ENCODE peak calls at places on chromosomes 16 and 17, in nine cellular contexts. Y is heart left ventricle; K is right cardiac atrium; C is effector memory CD4-positive, alpha-beta T cell; S is ovary; G is fibroblast of mammary gland; X is left ventricle myocardium inferior; F is cardiac fibroblast; Q is left lung. V is an unnamed sample.

GRCh38 chr17:69434164-69434579 is 19.7 kb downstream of the MAP2K6 start:
- DNase-seq in G (peak), Q (no peak), K (peak), F (peak), Y (peak), S (no peak), X (peak), C (no peak), V (peak)

GRCh38 chr17:82200743-82201497 is 11.7 kb downstream of the CCDC57 start:
- DNase-seq in F (no peak), S (no peak), X (no peak), C (peak), G (no peak), K (no peak), Q (no peak), Y (no peak), V (no peak)

GRCh38 chr17:8806206-8807069 is 7.3 kb upstream of the MFSD6L start:
- DNase-seq in F (no peak), Y (no peak), C (no peak), K (no peak), G (no peak), S (no peak), Q (no peak), X (no peak), V (no peak)

GRCh38 chr17:15941781-15942180 is 3.1 kb upstream of the ADORA2B start:
- DNase-seq in Y (no peak), K (no peak), S (no peak), F (peak), X (no peak), Q (no peak), C (no peak), G (peak), V (no peak)

GRCh38 chr16:65689726-65690125 is 567.9 kb upstream of the CDH11 start:
- DNase-seq in Q (no peak), G (no peak), S (no peak), F (no peak), Y (no peak), C (no peak), X (no peak), K (no peak), V (no peak)

GRCh38 chr16:75309899-75310430 is 58.5 kb upstream of the BCAR1 start:
- DNase-seq in S (no peak), G (no peak), C (no peak), F (no peak), K (no peak), Q (no peak), Y (no peak), X (no peak), V (no peak)

GRCh38 chr16:985237-985636 is 3.7 kb downstream of the SOX8 start:
- DNase-seq in F (no peak), G (no peak), C (no peak), Y (no peak), S (no peak), K (no peak), X (no peak), Q (no peak), V (no peak)

GRCh38 chr16:75374388-75374787 is 58.9 kb downstream of the CFDP1 start:
- DNase-seq in G (no peak), F (no peak), S (no peak), Q (no peak), X (no peak), Y (no peak), C (no peak), K (no peak), V (no peak)

GRCh38 chr16:27452569-27453475 is 50.8 kb downstream of the IL21R start:
- DNase-seq in K (no peak), X (no peak), C (no peak), S (no peak), F (no peak), G (peak), Q (no peak), Y (no peak), V (no peak)

GRCh38 chr16:71859751-71860521 is 14.2 kb downstream of the ATXN1L start:
- DNase-seq in G (no peak), F (no peak), Q (no peak), S (no peak), X (no peak), C (no peak), Y (no peak), K (no peak), V (no peak)

GRCh38 chr16:4660454-4661007 is 32.8 kb upstream of the NUDT16L1 start:
- DNase-seq in X (peak), S (peak), Q (peak), G (peak), F (peak), C (peak), Y (peak), K (peak), V (peak)

GRCh38 chr16:6047325-6047724 is 949.7 kb upstream of the EEF2KMT start:
- DNase-seq in Y (no peak), F (no peak), Q (no peak), G (no peak), C (no peak), X (no peak), K (no peak), S (no peak), V (no peak)

GRCh38 chr17:9768381-9768934 is 22.9 kb downstream of the DHRS7C start:
- DNase-seq in S (no peak), K (no peak), X (no peak), Q (no peak), Y (no peak), C (no peak), G (peak), F (peak), V (no peak)

GRCh38 chr17:266219-266618 is 84.8 kb upstream of the DOC2B start:
- DNase-seq in Q (no peak), C (no peak), S (peak), G (no peak), K (peak), Y (peak), F (no peak), X (no peak), V (no peak)

GRCh38 chr16:23333962-23334361 is 31.9 kb downstream of the SCNN1B start:
- DNase-seq in X (no peak), C (no peak), K (no peak), Y (no peak), S (no peak), F (no peak), G (no peak), Q (no peak), V (no peak)

GRCh38 chr17:52476638-52477313 is 318.3 kb upstream of the CA10 start:
- DNase-seq in C (no peak), Q (no peak), G (no peak), K (no peak), Y (no peak), X (no peak), S (no peak), F (no peak), V (no peak)

GRCh38 chr17:80227156-80227555 is 6.9 kb downstream of the SLC26A11 start:
- DNase-seq in C (no peak), K (no peak), G (no peak), X (no peak), Q (no peak), F (no peak), S (no peak), Y (no peak), V (no peak)

GRCh38 chr17:60354223-60354622 is 37.7 kb downstream of the USP32 start:
- DNase-seq in C (no peak), X (no peak), Q (no peak), G (peak), K (no peak), F (peak), Y (no peak), S (no peak), V (no peak)

GRCh38 chr17:61316633-61317032 is 83.0 kb upstream of the TBX2 start:
- DNase-seq in S (no peak), K (no peak), Y (no peak), X (no peak), G (no peak), Q (no peak), F (no peak), C (no peak), V (no peak)

GRCh38 chr17:7323731-7324437 is 5.3 kb downstream of the NEURL4 start:
- DNase-seq in K (peak), S (peak), Q (no peak), X (peak), C (peak), Y (no peak), F (peak), G (peak), V (peak)

GRCh38 chr17:73519621-73520368 is 124.5 kb downstream of the SDK2 start:
- DNase-seq in Y (peak), C (no peak), S (no peak), G (no peak), Q (no peak), X (no peak), F (no peak), K (no peak), V (no peak)

GRCh38 chr16:68802190-68802589 is 41.1 kb upstream of the TANGO6 start:
- DNase-seq in C (no peak), G (peak), Q (no peak), F (peak), K (no peak), Y (no peak), S (no peak), X (no peak), V (no peak)

GRCh38 chr17:7440113-7440822 is 956 bp downstream of the FGF11 start:
- DNase-seq in K (peak), S (peak), F (peak), G (no peak), C (no peak), Y (peak), Q (no peak), X (peak), V (peak)

GRCh38 chr16:19884611-19885455 is at the start of gene GPRC5B:
- DNase-seq in X (peak), G (no peak), C (peak), S (peak), Q (no peak), F (no peak), Y (peak), K (peak), V (peak)

GRCh38 chr16:81899601-81900000 is 111.7 kb downstream of the SDR42E1 start:
- DNase-seq in Q (no peak), G (no peak), X (no peak), C (no peak), Y (no peak), F (no peak), K (no peak), S (no peak), V (no peak)

GRCh38 chr17:18267927-18268711 is 7.7 kb downstream of the MIEF2 start:
- DNase-seq in X (no peak), Q (no peak), S (no peak), C (no peak), K (no peak), G (peak), F (peak), Y (no peak), V (no peak)

GRCh38 chr17:47204722-47205418 is 4.3 kb upstream of the MYL4 start:
- DNase-seq in X (peak), Y (peak), S (no peak), C (no peak), F (peak), K (peak), G (peak), Q (no peak), V (no peak)

GRCh38 chr16:78523212-78523995 is 423.9 kb downstream of the WWOX start:
- DNase-seq in G (no peak), F (no peak), K (no peak), C (no peak), Q (no peak), S (no peak), X (no peak), Y (no peak), V (no peak)

GRCh38 chr17:7932949-7933348 is 943 bp downstream of the CNTROB start:
- DNase-seq in X (no peak), G (peak), F (peak), S (peak), Q (peak), K (peak), C (no peak), Y (peak), V (no peak)

GRCh38 chr17:30372755-30373154 is 6.0 kb upstream of the CPD start:
- DNase-seq in Y (no peak), S (no peak), C (no peak), K (no peak), X (no peak), F (peak), G (peak), Q (no peak), V (no peak)

GRCh38 chr17:50037321-50038107 is 18.4 kb upstream of the ITGA3 start:
- DNase-seq in G (peak), F (peak), K (peak), Y (peak), X (peak), S (peak), Q (peak), C (no peak), V (no peak)

GRCh38 chr16:12588510-12588909 is 215.2 kb downstream of the CPPED1 start:
- DNase-seq in Y (no peak), S (no peak), G (no peak), C (no peak), F (no peak), K (no peak), Q (no peak), X (no peak), V (no peak)

GRCh38 chr17:5825717-5826330 is 241.5 kb upstream of the NLRP1 start:
- DNase-seq in Y (no peak), Q (no peak), S (no peak), F (peak), G (peak), X (no peak), C (no peak), K (no peak), V (no peak)

GRCh38 chr16:1311738-1312458 is 2.5 kb downstream of the UBE2I start:
- DNase-seq in K (no peak), X (peak), G (peak), S (peak), Q (no peak), C (no peak), Y (peak), F (peak), V (peak)

GRCh38 chr16:66924527-66925321 is 611 bp downstream of the RRAD start:
- DNase-seq in S (peak), X (peak), Y (peak), K (no peak), F (no peak), Q (no peak), G (no peak), C (peak), V (peak)

GRCh38 chr17:79801156-79802038 is 4.5 kb upstream of the CBX8 start:
- DNase-seq in C (no peak), X (no peak), Q (no peak), K (no peak), S (no peak), G (no peak), Y (no peak), F (no peak), V (no peak)

GRCh38 chr17:65121916-65122821 is 15.0 kb upstream of the RGS9 start:
- DNase-seq in X (no peak), S (no peak), F (no peak), Q (no peak), C (no peak), K (no peak), Y (no peak), G (no peak), V (no peak)

GRCh38 chr17:34156401-34156740 is 98.7 kb upstream of the CCL2 start:
- DNase-seq in C (no peak), F (no peak), S (no peak), G (no peak), X (no peak), Q (no peak), Y (no peak), K (no peak), V (no peak)
- H3K4me3 ChIP-seq in C (no peak), F (no peak), S (no peak), G (no peak), X (no peak), Q (no peak), Y (no peak), K (no peak), V (no peak)

GRCh38 chr16:29808219-29808900 is 2.0 kb downstream of the MAZ start:
- DNase-seq in K (peak), C (no peak), Q (no peak), S (peak), Y (peak), F (no peak), X (no peak), G (no peak), V (peak)

GRCh38 chr16:29809850-29810698 is 1.9 kb upstream of the PRRT2 start:
- DNase-seq in K (no peak), Y (no peak), X (no peak), C (no peak), F (peak), Q (no peak), S (peak), G (peak), V (peak)

GRCh38 chr16:29807426-29808218 is 1.3 kb downstream of the MAZ start:
- DNase-seq in C (peak), S (peak), X (peak), F (peak), G (peak), Q (peak), K (peak), Y (peak), V (peak)

GRCh38 chr16:29810699-29811169 is 1.3 kb upstream of the PRRT2 start:
- DNase-seq in Q (no peak), C (no peak), K (no peak), Y (peak), S (peak), X (no peak), F (no peak), G (no peak), V (no peak)

DNA sequence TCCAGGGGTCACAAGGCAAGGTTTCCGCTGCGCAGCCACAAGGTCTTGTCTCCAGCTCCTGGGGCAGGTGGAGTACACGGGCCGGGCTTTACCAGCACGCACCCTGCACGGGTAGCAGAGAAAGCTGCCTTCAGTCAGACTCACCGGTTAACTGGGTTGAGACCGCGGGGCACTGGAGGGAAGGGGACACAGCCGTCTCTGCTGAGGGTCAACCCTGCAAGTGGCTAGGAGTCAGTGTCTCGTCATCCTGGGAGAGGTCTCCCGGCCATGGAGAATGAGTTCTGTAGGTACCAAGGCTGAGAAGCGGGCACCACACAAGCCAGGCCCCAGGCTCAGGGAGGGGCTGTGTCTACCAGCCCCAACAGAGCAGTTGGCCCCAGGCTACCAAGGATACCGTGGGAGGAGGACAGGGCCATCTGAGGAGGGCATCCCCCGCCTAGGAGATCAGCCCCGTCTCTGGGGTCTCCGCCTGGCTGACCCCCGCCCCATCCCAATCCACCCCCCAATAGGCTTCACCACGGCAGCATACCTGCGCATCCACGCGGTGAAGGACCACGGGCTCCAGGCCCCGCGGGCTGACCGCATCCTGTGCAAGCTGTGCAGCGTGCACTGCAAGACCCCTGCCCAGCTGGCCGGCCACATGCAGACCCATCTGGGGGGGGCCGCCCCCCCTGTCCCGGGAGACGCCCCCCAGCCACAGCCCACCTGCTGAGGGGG is 2.8 kb upstream of the PRRT2 start:
- DNase-seq in S (peak), Q (no peak), K (peak), C (no peak), G (no peak), F (no peak), X (no peak), Y (no peak), V (no peak)
- H3K4me3 ChIP-seq in S (no peak), Q (no peak), K (no peak), C (peak), G (peak), F (peak), X (peak), Y (peak), V (peak)

DNA sequence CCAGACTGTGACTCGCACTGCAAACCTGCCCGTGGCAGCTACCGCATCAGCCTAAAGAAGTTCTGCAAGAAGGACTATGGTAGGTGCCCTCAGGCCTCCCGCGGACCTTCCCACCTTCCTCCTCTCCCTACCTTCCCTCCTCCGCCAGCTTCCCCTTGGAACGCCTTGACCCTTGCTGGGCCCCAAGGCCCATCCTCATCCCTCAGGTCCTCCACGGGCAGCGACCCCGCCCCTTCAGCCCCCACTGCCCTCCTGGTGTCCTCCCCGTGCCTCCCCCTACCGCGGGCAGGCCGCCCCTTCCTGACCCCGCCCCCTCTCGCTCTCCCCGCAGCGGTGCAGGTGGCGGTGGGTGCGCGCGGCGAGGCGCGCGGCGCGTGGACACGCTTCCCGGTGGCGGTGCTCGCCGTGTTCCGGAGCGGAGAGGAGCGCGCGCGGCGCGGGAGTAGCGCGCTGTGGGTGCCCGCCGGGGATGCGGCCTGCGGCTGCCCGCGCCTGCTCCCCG is 1.5 kb upstream of the TBC1D24 start:
- DNase-seq in S (peak), X (no peak), F (no peak), Y (no peak), Q (no peak), K (no peak), G (no peak), C (no peak), V (no peak)
- H3K4me3 ChIP-seq in S (no peak), X (peak), F (no peak), Y (peak), Q (peak), K (peak), G (no peak), C (no peak), V (no peak)

GRCh38 chr17:41917192-41917591 is 1.6 kb downstream of the ACLY start:
- DNase-seq in Y (no peak), Q (no peak), X (no peak), S (no peak), G (peak), K (no peak), C (no peak), F (peak), V (no peak)
- H3K4me3 ChIP-seq in Y (peak), Q (peak), X (peak), S (no peak), G (peak), K (peak), C (no peak), F (peak), V (peak)

GRCh38 chr17:40327735-40328385 is 18.9 kb downstream of the RARA start:
- DNase-seq in X (peak), K (peak), C (no peak), F (no peak), Q (no peak), S (peak), Y (peak), G (no peak), V (peak)

GRCh38 chr17:40326832-40327199 is 17.8 kb downstream of the RARA start:
- DNase-seq in G (peak), Q (no peak), S (peak), C (no peak), X (peak), Y (peak), K (peak), F (peak), V (peak)

GRCh38 chr17:40325156-40326013 is 16.4 kb downstream of the RARA start:
- DNase-seq in X (peak), K (peak), G (no peak), Y (peak), C (no peak), S (no peak), F (no peak), Q (no peak), V (no peak)

GRCh38 chr17:40327244-40327666 is 18.3 kb downstream of the RARA start:
- DNase-seq in S (no peak), G (no peak), K (peak), F (no peak), Y (no peak), C (no peak), Q (no peak), X (peak), V (no peak)

DNA sequence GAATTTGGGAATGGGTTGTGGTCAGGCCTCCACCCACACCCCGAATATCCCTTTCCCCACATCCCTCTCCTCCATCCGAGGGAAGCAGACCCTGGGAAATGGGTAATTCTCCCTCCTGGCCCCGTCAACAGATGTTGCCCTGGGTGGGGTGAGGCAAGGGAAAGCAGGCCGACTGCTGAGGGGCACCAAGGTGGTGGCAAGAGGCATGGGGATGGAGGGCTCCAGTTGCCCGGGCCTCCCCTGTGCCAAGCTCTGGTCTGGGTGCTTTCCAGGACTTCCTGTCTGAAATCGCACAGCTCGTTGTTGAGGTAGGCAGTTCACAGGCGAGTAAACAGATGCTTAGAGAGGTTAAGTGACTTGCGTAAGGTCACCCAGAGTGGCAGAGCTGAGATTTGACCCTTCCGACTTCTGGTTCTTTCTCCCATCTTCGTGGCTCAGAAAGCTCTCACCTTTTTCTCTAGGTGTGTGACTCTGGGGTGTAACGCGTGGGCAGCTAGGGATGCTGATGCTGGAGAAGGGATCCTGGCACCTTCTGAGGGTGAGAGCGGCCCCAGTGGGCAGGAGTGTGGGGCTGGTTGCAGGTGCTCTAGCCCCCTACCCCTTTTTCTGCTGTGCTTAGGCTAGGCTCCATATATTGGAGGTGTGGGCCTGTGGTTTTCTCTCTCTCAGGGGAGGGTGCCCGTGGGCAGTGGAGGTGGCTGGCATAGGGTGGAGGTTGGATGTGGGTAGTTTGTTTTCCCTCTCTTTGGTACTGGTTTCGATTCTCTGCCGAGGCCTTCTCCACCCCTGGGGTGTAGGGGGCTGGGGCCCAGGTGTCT is 17.2 kb downstream of the RARA start:
- DNase-seq in F (no peak), X (peak), Y (peak), G (no peak), S (no peak), C (peak), Q (no peak), K (peak), V (peak)
- H3K4me3 ChIP-seq in F (no peak), X (no peak), Y (peak), G (no peak), S (no peak), C (peak), Q (no peak), K (no peak), V (no peak)

V was measured in heart right ventricle.